ENCODE peak calls at places on chromosomes 7 and 10, in five cellular contexts. N is stimulated activated CD4-positive, alpha-beta T cell treated with anti-CD3 and anti-CD28 coated beads, Interleukin-2, amount 100 ng/mL, for 48 hours; Q is D341Med; W is immature natural killer cell; O is NCI-H2107. S is an unnamed sample.

GRCh38 chr10:98378722-98379121 is 36.3 kb downstream of the PYROXD2 start:
- DNase-seq in N (no peak), Q (no peak), W (no peak), O (no peak), S (peak)

GRCh38 chr7:36312064-36312914 is 77.4 kb upstream of the ANLN start:
- DNase-seq in N (no peak), Q (no peak), W (no peak), O (peak), S (no peak)

GRCh38 chr10:93452143-93452542 is 30.0 kb downstream of the MYOF start:
- DNase-seq in N (no peak), Q (no peak), W (no peak), O (no peak), S (no peak)

GRCh38 chr7:1585142-1585981 is 15.5 kb upstream of the PSMG3 start:
- DNase-seq in N (no peak), Q (no peak), W (no peak), O (no peak), S (no peak)

GRCh38 chr7:104862719-104863118 is 151.3 kb upstream of the KMT2E start:
- DNase-seq in N (no peak), Q (peak), W (no peak), O (no peak), S (peak)

GRCh38 chr7:91685544-91685943 is 195.0 kb downstream of the MTERF1 start:
- DNase-seq in N (no peak), Q (no peak), W (no peak), O (no peak), S (peak)

GRCh38 chr10:18214692-18215563 is 74.7 kb downstream of the CACNB2 start:
- DNase-seq in N (peak), Q (peak), W (no peak), O (no peak), S (peak)

GRCh38 chr7:20816389-20816959 is 29.8 kb upstream of the SP8 start:
- DNase-seq in N (no peak), Q (no peak), W (no peak), O (no peak), S (no peak)

GRCh38 chr7:28142650-28143049 is 37.9 kb downstream of the JAZF1 start:
- DNase-seq in N (no peak), Q (no peak), W (peak), O (no peak), S (no peak)

GRCh38 chr7:90251304-90251635 is 6.3 kb downstream of the CFAP69 start:
- DNase-seq in N (no peak), Q (no peak), W (no peak), O (no peak), S (no peak)

GRCh38 chr10:125538947-125539649 is 143.9 kb downstream of the TEX36 start:
- DNase-seq in N (no peak), Q (no peak), W (no peak), O (peak), S (no peak)

GRCh38 chr10:68153473-68154210 is 44.4 kb downstream of the MYPN start:
- DNase-seq in N (no peak), Q (peak), W (no peak), O (no peak), S (peak)

GRCh38 chr7:125934965-125935364 is 1005.3 kb upstream of the POT1 start:
- DNase-seq in N (no peak), Q (no peak), W (no peak), O (no peak), S (no peak)

GRCh38 chr7:725223-726005 is 1.1 kb upstream of the DNAAF5 start:
- DNase-seq in N (no peak), Q (no peak), W (no peak), O (no peak), S (peak)

GRCh38 chr7:148987010-148987750 is 41.1 kb downstream of the PDIA4 start:
- DNase-seq in N (peak), Q (peak), W (peak), O (peak), S (peak)

GRCh38 chr10:126504051-126504760 is 115.9 kb upstream of the ADAM12 start:
- DNase-seq in N (no peak), Q (peak), W (peak), O (no peak), S (peak)

GRCh38 chr7:2698581-2699288 is 10.7 kb downstream of the AMZ1 start:
- DNase-seq in N (peak), Q (no peak), W (peak), O (no peak), S (no peak)

GRCh38 chr7:129779602-129780256 is 168.2 kb downstream of the NRF1 start:
- DNase-seq in N (no peak), Q (peak), W (no peak), O (peak), S (no peak)

GRCh38 chr10:132624847-132625839 is 87.6 kb downstream of the INPP5A start:
- DNase-seq in N (no peak), Q (no peak), W (no peak), O (no peak), S (no peak)